ENCODE peak calls at places on chromosomes 7 and 10, in nine cellular contexts. C, O, F, P, X, W, L, Z and S are unnamed samples.

GRCh38 chr7:45578467-45578866 is 4.3 kb downstream of the ADCY1 start:
- DNase-seq in C (no peak), O (no peak), F (no peak), P (no peak), X (no peak), W (no peak), L (no peak), Z (no peak), S (no peak)

GRCh38 chr10:69892436-69893215 is 90.9 kb downstream of the COL13A1 start:
- DNase-seq in C (peak; percentile 27), O (no peak), F (no peak), P (no peak), X (no peak), W (no peak), L (peak; percentile 60), Z (no peak), S (no peak)

GRCh38 chr7:39735903-39736302 is 112.5 kb downstream of the RALA start:
- DNase-seq in C (peak; percentile 71), O (no peak), F (no peak), P (no peak), X (peak; percentile 35), W (no peak), L (no peak), Z (no peak), S (no peak)

GRCh38 chr10:21297525-21298383 is 227.7 kb downstream of the SKIDA1 start:
- DNase-seq in C (no peak), O (no peak), F (no peak), P (no peak), X (peak; percentile 4), W (no peak), L (no peak), Z (peak; percentile 52), S (no peak)

GRCh38 chr10:59575269-59575668 is 134.4 kb downstream of the SLC16A9 start:
- DNase-seq in C (no peak), O (no peak), F (no peak), P (no peak), X (no peak), W (no peak), L (no peak), Z (no peak), S (no peak)

GRCh38 chr7:44322631-44323363 is 2.6 kb downstream of the CAMK2B start:
- DNase-seq in C (no peak), O (no peak), F (peak; percentile 94), P (no peak), X (no peak), W (no peak), L (peak; percentile 93), Z (no peak), S (no peak)

GRCh38 chr10:5460468-5461200 is 38.7 kb downstream of the CALML5 start:
- DNase-seq in C (no peak), O (no peak), F (no peak), P (no peak), X (no peak), W (no peak), L (no peak), Z (no peak), S (no peak)

GRCh38 chr7:75056476-75056875 is 17.1 kb downstream of the RCC1L start:
- DNase-seq in C (peak; percentile 37), O (no peak), F (no peak), P (peak; percentile 52), X (no peak), W (no peak), L (no peak), Z (peak; percentile 70), S (no peak)

GRCh38 chr7:69801729-69802688 is 203.7 kb downstream of the AUTS2 start:
- DNase-seq in C (no peak), O (no peak), F (no peak), P (no peak), X (no peak), W (no peak), L (no peak), Z (no peak), S (no peak)

GRCh38 chr7:127667751-127668530 is 15.9 kb downstream of the SND1 start:
- DNase-seq in C (no peak), O (no peak), F (no peak), P (no peak), X (peak; percentile 50), W (no peak), L (no peak), Z (peak; percentile 34), S (no peak)

GRCh38 chr10:17981766-17982380 is 30.2 kb downstream of the SLC39A12 start:
- DNase-seq in C (peak; percentile 86), O (no peak), F (no peak), P (no peak), X (no peak), W (no peak), L (no peak), Z (peak; percentile 82), S (no peak)

GRCh38 chr10:113326160-113327111 is 226.4 kb upstream of the HABP2 start:
- DNase-seq in C (peak; percentile 93), O (no peak), F (no peak), P (no peak), X (peak; percentile 91), W (no peak), L (no peak), Z (peak; percentile 60), S (no peak)

GRCh38 chr10:62779487-62780248 is 24.9 kb upstream of the ADO start:
- DNase-seq in C (peak; percentile 16), O (no peak), F (no peak), P (no peak), X (peak; percentile 25), W (no peak), L (no peak), Z (peak; percentile 30), S (no peak)

GRCh38 chr7:124208173-124208572 is 175.3 kb upstream of the TMEM229A start:
- DNase-seq in C (no peak), O (no peak), F (no peak), P (no peak), X (no peak), W (no peak), L (no peak), Z (no peak), S (no peak)

GRCh38 chr7:45088821-45089313 is at the start of gene NACAD:
- DNase-seq in C (no peak), O (peak; percentile 63), F (no peak), P (no peak), X (no peak), W (no peak), L (no peak), Z (no peak), S (no peak)

GRCh38 chr7:87341441-87341840 is 4.0 kb upstream of the CROT start:
- DNase-seq in C (no peak), O (no peak), F (no peak), P (no peak), X (no peak), W (no peak), L (no peak), Z (no peak), S (no peak)

GRCh38 chr10:72573079-72573478 is 52.8 kb downstream of the MICU1 start:
- DNase-seq in C (no peak), O (no peak), F (no peak), P (no peak), X (no peak), W (no peak), L (no peak), Z (no peak), S (no peak)

GRCh38 chr7:19112290-19113000 is 5.0 kb downstream of the TWIST1 start:
- DNase-seq in C (peak; percentile 41), O (peak; percentile 44), F (no peak), P (peak; percentile 82), X (no peak), W (no peak), L (peak; percentile 14), Z (peak; percentile 51), S (no peak)

GRCh38 chr7:11751807-11752389 is 80.1 kb downstream of the THSD7A start:
- DNase-seq in C (no peak), O (no peak), F (no peak), P (no peak), X (no peak), W (no peak), L (no peak), Z (peak; percentile 18), S (no peak)

GRCh38 chr10:59395984-59396383 is 33.6 kb upstream of the FAM13C start:
- DNase-seq in C (no peak), O (no peak), F (no peak), P (no peak), X (no peak), W (no peak), L (no peak), Z (no peak), S (no peak)

GRCh38 chr7:101558742-101559325 is 70.3 kb downstream of the MYL10 start:
- DNase-seq in C (no peak), O (no peak), F (no peak), P (no peak), X (peak; percentile 49), W (no peak), L (no peak), Z (no peak), S (no peak)
- TF ChIP-seq CTCF in C (peak; percentile 28), O (no peak), F (no peak), P (no peak), X (peak; percentile 46), W (no peak), L (no peak), Z (peak; percentile 2), S (no peak)

DNA sequence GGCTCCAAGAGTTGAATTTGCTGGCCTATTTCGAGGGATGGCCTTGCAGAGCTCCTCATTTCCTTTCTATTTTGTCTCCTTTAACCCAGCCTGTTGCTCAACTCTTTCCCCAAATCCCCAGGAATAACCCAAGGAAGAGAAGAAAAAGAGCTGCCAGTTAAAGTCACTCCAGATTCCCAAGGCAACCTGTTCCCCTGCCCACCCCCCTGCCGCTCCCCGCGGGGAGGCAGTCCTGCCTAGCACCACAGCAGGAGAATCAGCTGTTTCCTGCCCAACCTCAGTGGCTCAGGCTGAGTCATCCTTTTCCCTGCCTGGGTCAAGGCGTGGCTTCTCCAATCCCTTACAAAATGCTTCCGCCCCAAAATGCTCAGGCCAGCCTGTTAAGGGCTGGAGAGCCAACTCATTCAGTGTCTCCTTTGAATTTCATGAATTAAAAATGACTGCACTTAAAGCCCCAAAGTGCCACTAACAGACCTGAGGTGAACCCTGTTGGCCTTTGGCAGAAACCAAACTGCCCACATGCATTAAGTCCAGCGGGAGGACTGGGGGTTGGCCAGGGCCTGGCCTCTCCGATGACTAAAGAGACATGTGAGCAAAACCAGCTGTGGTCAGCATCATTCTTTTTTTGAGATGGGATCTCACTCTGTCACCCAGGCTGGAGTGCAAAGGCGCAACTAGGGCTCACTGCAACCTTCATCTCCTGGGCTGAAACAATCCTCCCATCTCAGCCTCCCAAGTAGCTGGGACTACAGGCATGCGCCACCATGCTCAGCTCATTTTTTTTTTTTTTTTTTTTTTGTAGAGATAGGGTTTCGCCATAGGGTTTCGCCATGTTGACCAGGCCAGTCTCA is 83.2 kb upstream of the KIF5B start:
- DNase-seq in C (peak; percentile 93), O (peak; percentile 9), F (peak; percentile 59), P (peak; percentile 84), X (peak; percentile 84), W (peak; percentile 89), L (peak; percentile 71), Z (peak; percentile 95), S (no peak)
- TF ChIP-seq CTCF in C (peak; percentile 22), O (no peak), F (no peak), P (peak; percentile 28), X (no peak), W (no peak), L (no peak), Z (peak; percentile 9), S (no peak)

GRCh38 chr10:14093735-14094484 is 236.8 kb downstream of the FRMD4A start:
- DNase-seq in C (peak; percentile 14), O (peak; percentile 18), F (no peak), P (peak; percentile 18), X (no peak), W (no peak), L (no peak), Z (peak; percentile 70), S (no peak)
- TF ChIP-seq CTCF in C (peak; percentile 60), O (peak; percentile 28), F (no peak), P (peak; percentile 64), X (no peak), W (no peak), L (peak; percentile 47), Z (peak; percentile 63), S (peak; percentile 26)

GRCh38 chr10:32445740-32446615 is at the start of gene CCDC7:
- DNase-seq in C (peak; percentile 82), O (peak; percentile 74), F (peak; percentile 57), P (peak; percentile 67), X (peak; percentile 85), W (peak; percentile 86), L (peak; percentile 86), Z (peak; percentile 89), S (peak; percentile 64)
- TF ChIP-seq CTCF in C (peak; percentile 42), O (peak; percentile 2), F (peak; percentile 35), P (peak; percentile 37), X (peak; percentile 8), W (peak; percentile 21), L (peak; percentile 48), Z (peak; percentile 26), S (peak; percentile 60)